ENCODE peak calls at places on chromosomes 7 and 10, in five cellular contexts. One of them, this sample, is unnamed.
A peak's percentile ranks its signal among the peaks of the same experiment; 100 is the strongest.

GRCh38 chr7:120995659-120996058 is 7.1 kb downstream of the CPED1 start:
- DNase-seq in Caki2: no peak
- DNase-seq in frontal cortex: no peak
- DNase-seq in effector CD4-positive, alpha-beta T cell: no peak
- DNase-seq in K562: no peak
- DNase-seq in this sample: no peak

GRCh38 chr10:88980247-88980646 is 10.4 kb upstream of the FAS start:
- DNase-seq in Caki2: no peak
- DNase-seq in frontal cortex: no peak
- DNase-seq in effector CD4-positive, alpha-beta T cell: no peak
- DNase-seq in K562: no peak
- DNase-seq in this sample: no peak

GRCh38 chr7:120996333-120996982 is 7.9 kb downstream of the CPED1 start:
- DNase-seq in Caki2: no peak
- DNase-seq in frontal cortex: peak; percentile 12
- DNase-seq in effector CD4-positive, alpha-beta T cell: peak; percentile 28
- DNase-seq in K562: no peak
- DNase-seq in this sample: no peak

GRCh38 chr10:3471927-3472704 is 299.5 kb upstream of the PITRM1 start:
- DNase-seq in Caki2: no peak
- DNase-seq in frontal cortex: no peak
- DNase-seq in effector CD4-positive, alpha-beta T cell: no peak
- DNase-seq in K562: no peak
- DNase-seq in this sample: no peak

GRCh38 chr7:49400891-49401550 is 372.4 kb upstream of the VWC2 start:
- DNase-seq in Caki2: peak; percentile 30
- DNase-seq in frontal cortex: no peak
- DNase-seq in effector CD4-positive, alpha-beta T cell: no peak
- DNase-seq in K562: no peak
- DNase-seq in this sample: no peak

GRCh38 chr10:10798021-10798420 is 219.7 kb upstream of the CELF2 start:
- DNase-seq in Caki2: no peak
- DNase-seq in frontal cortex: no peak
- DNase-seq in effector CD4-positive, alpha-beta T cell: no peak
- DNase-seq in K562: no peak
- DNase-seq in this sample: no peak

GRCh38 chr10:27433976-27434375 is 70.1 kb upstream of the RAB18 start:
- DNase-seq in Caki2: no peak
- DNase-seq in frontal cortex: no peak
- DNase-seq in effector CD4-positive, alpha-beta T cell: no peak
- DNase-seq in K562: no peak
- DNase-seq in this sample: no peak

GRCh38 chr7:131604841-131605279 is 48.4 kb upstream of the PODXL start:
- DNase-seq in Caki2: no peak
- DNase-seq in frontal cortex: no peak
- DNase-seq in effector CD4-positive, alpha-beta T cell: no peak
- DNase-seq in K562: no peak
- DNase-seq in this sample: no peak

GRCh38 chr10:69861251-69862240 is 59.8 kb downstream of the COL13A1 start:
- DNase-seq in Caki2: peak; percentile 65
- DNase-seq in frontal cortex: no peak
- DNase-seq in effector CD4-positive, alpha-beta T cell: no peak
- DNase-seq in K562: no peak
- DNase-seq in this sample: no peak

GRCh38 chr10:4024846-4025245 is 239.8 kb upstream of the KLF6 start:
- DNase-seq in Caki2: no peak
- DNase-seq in frontal cortex: no peak
- DNase-seq in effector CD4-positive, alpha-beta T cell: no peak
- DNase-seq in K562: no peak
- DNase-seq in this sample: no peak

GRCh38 chr7:33926535-33926934 is 21.2 kb downstream of the BMPER start:
- DNase-seq in Caki2: no peak
- DNase-seq in frontal cortex: no peak
- DNase-seq in effector CD4-positive, alpha-beta T cell: no peak
- DNase-seq in K562: no peak
- DNase-seq in this sample: no peak

GRCh38 chr7:4084271-4084670 is 597.8 kb upstream of the FOXK1 start:
- DNase-seq in Caki2: no peak
- DNase-seq in frontal cortex: no peak
- DNase-seq in effector CD4-positive, alpha-beta T cell: no peak
- DNase-seq in K562: no peak
- DNase-seq in this sample: no peak

GRCh38 chr7:2896141-2896540 is 52.0 kb upstream of the GNA12 start:
- DNase-seq in Caki2: no peak
- DNase-seq in frontal cortex: no peak
- DNase-seq in effector CD4-positive, alpha-beta T cell: no peak
- DNase-seq in K562: no peak
- DNase-seq in this sample: no peak

GRCh38 chr10:36602374-36602773 is 523.0 kb upstream of the ANKRD30A start:
- DNase-seq in Caki2: no peak
- DNase-seq in frontal cortex: no peak
- DNase-seq in effector CD4-positive, alpha-beta T cell: no peak
- DNase-seq in K562: no peak
- DNase-seq in this sample: no peak

GRCh38 chr10:5890519-5890878 is 456 bp downstream of the FBH1 start:
- DNase-seq in Caki2: no peak
- DNase-seq in frontal cortex: no peak
- DNase-seq in effector CD4-positive, alpha-beta T cell: no peak
- DNase-seq in K562: no peak
- DNase-seq in this sample: no peak

GRCh38 chr7:137441451-137441850 is 97.9 kb upstream of the PTN start:
- DNase-seq in Caki2: no peak
- DNase-seq in frontal cortex: no peak
- DNase-seq in effector CD4-positive, alpha-beta T cell: no peak
- DNase-seq in K562: no peak
- DNase-seq in this sample: no peak

GRCh38 chr7:140587243-140587642 is 53.4 kb downstream of the DENND2A start:
- DNase-seq in Caki2: no peak
- DNase-seq in frontal cortex: no peak
- DNase-seq in effector CD4-positive, alpha-beta T cell: no peak
- DNase-seq in K562: no peak
- DNase-seq in this sample: no peak

GRCh38 chr7:47512481-47513176 is 69.3 kb downstream of the TNS3 start:
- DNase-seq in Caki2: no peak
- DNase-seq in frontal cortex: no peak
- DNase-seq in effector CD4-positive, alpha-beta T cell: no peak
- DNase-seq in K562: no peak
- DNase-seq in this sample: no peak

GRCh38 chr7:127114739-127115265 is 137.9 kb downstream of the GRM8 start:
- DNase-seq in Caki2: peak; percentile 12
- DNase-seq in frontal cortex: no peak
- DNase-seq in effector CD4-positive, alpha-beta T cell: no peak
- DNase-seq in K562: no peak
- DNase-seq in this sample: no peak

GRCh38 chr7:113026941-113027340 is 59.7 kb downstream of the GPR85 start:
- DNase-seq in Caki2: peak; percentile 19
- DNase-seq in frontal cortex: no peak
- DNase-seq in effector CD4-positive, alpha-beta T cell: no peak
- DNase-seq in K562: no peak
- DNase-seq in this sample: no peak

GRCh38 chr7:16984346-16984745 is 102.6 kb upstream of the AGR3 start:
- DNase-seq in Caki2: no peak
- DNase-seq in frontal cortex: no peak
- DNase-seq in effector CD4-positive, alpha-beta T cell: no peak
- DNase-seq in K562: no peak
- DNase-seq in this sample: no peak

GRCh38 chr10:20768849-20769248 is 128.3 kb downstream of the NEBL start:
- DNase-seq in Caki2: no peak
- DNase-seq in frontal cortex: no peak
- DNase-seq in effector CD4-positive, alpha-beta T cell: no peak
- DNase-seq in K562: no peak
- DNase-seq in this sample: no peak

GRCh38 chr7:45599851-45600706 is 25.9 kb downstream of the ADCY1 start:
- DNase-seq in Caki2: no peak
- DNase-seq in frontal cortex: no peak
- DNase-seq in effector CD4-positive, alpha-beta T cell: no peak
- DNase-seq in K562: no peak
- DNase-seq in this sample: peak; percentile 82

GRCh38 chr7:87494454-87494853 is 19.0 kb upstream of the ABCB4 start:
- DNase-seq in Caki2: no peak
- DNase-seq in frontal cortex: no peak
- DNase-seq in effector CD4-positive, alpha-beta T cell: no peak
- DNase-seq in K562: no peak
- DNase-seq in this sample: no peak

GRCh38 chr10:17784701-17785100 is 24.4 kb upstream of the MRC1 start:
- DNase-seq in Caki2: no peak
- DNase-seq in frontal cortex: no peak
- DNase-seq in effector CD4-positive, alpha-beta T cell: no peak
- DNase-seq in K562: no peak
- DNase-seq in this sample: no peak

This sample was measured in vagina.